ENCODE peak calls at places on chromosomes 6 and 20, in eight cellular contexts. One of them, this sample, is unnamed.

GRCh38 chr20:44134897-44135810 is 51.8 kb downstream of the JPH2 start:
- DNase-seq in midbrain: no peak
- DNase-seq in PC-3: no peak
- DNase-seq in left ventricle myocardium inferior: no peak
- DNase-seq in T-cell: no peak
- DNase-seq in HCT116: no peak
- DNase-seq in mucosa of gallbladder: no peak
- DNase-seq in HS-5: no peak
- DNase-seq in this sample: no peak

GRCh38 chr6:79605061-79605460 is 26.1 kb upstream of the SH3BGRL2 start:
- DNase-seq in HCT116: no peak
- DNase-seq in HS-5: no peak
- DNase-seq in T-cell: no peak
- DNase-seq in midbrain: no peak
- DNase-seq in left ventricle myocardium inferior: no peak
- DNase-seq in mucosa of gallbladder: no peak
- DNase-seq in PC-3: no peak
- DNase-seq in this sample: no peak

GRCh38 chr6:167565884-167566491 is 241.1 kb downstream of the TTLL2 start:
- DNase-seq in T-cell: no peak
- DNase-seq in left ventricle myocardium inferior: peak; percentile 54
- DNase-seq in PC-3: no peak
- DNase-seq in HCT116: no peak
- DNase-seq in HS-5: no peak
- DNase-seq in midbrain: no peak
- DNase-seq in mucosa of gallbladder: peak; percentile 88
- DNase-seq in this sample: no peak

GRCh38 chr6:156057869-156058268 is 602.2 kb upstream of the NOX3 start:
- DNase-seq in midbrain: no peak
- DNase-seq in mucosa of gallbladder: no peak
- DNase-seq in left ventricle myocardium inferior: no peak
- DNase-seq in HS-5: no peak
- DNase-seq in HCT116: no peak
- DNase-seq in T-cell: no peak
- DNase-seq in PC-3: no peak
- DNase-seq in this sample: no peak

GRCh38 chr20:38452880-38453624 is 17.9 kb upstream of the SNHG17 start:
- DNase-seq in T-cell: no peak
- DNase-seq in midbrain: no peak
- DNase-seq in HCT116: no peak
- DNase-seq in PC-3: peak; percentile 78
- DNase-seq in mucosa of gallbladder: no peak
- DNase-seq in HS-5: no peak
- DNase-seq in left ventricle myocardium inferior: no peak
- DNase-seq in this sample: no peak

GRCh38 chr6:140908505-140908904 is 1224.2 kb upstream of the GJE1 start:
- DNase-seq in mucosa of gallbladder: no peak
- DNase-seq in left ventricle myocardium inferior: no peak
- DNase-seq in midbrain: no peak
- DNase-seq in HCT116: no peak
- DNase-seq in PC-3: no peak
- DNase-seq in T-cell: no peak
- DNase-seq in HS-5: no peak
- DNase-seq in this sample: no peak

GRCh38 chr6:26436018-26436417 is 4.3 kb upstream of the BTN3A3 start:
- DNase-seq in left ventricle myocardium inferior: no peak
- DNase-seq in midbrain: no peak
- DNase-seq in HCT116: no peak
- DNase-seq in mucosa of gallbladder: no peak
- DNase-seq in PC-3: no peak
- DNase-seq in T-cell: no peak
- DNase-seq in HS-5: no peak
- DNase-seq in this sample: no peak

GRCh38 chr6:114253431-114253830 is 89.4 kb downstream of the HS3ST5 start:
- DNase-seq in HCT116: no peak
- DNase-seq in T-cell: no peak
- DNase-seq in HS-5: no peak
- DNase-seq in midbrain: no peak
- DNase-seq in PC-3: no peak
- DNase-seq in mucosa of gallbladder: no peak
- DNase-seq in left ventricle myocardium inferior: no peak
- DNase-seq in this sample: no peak

GRCh38 chr20:47821481-47822100 is 36.3 kb upstream of the SULF2 start:
- DNase-seq in HCT116: peak; percentile 23
- DNase-seq in left ventricle myocardium inferior: no peak
- DNase-seq in T-cell: no peak
- DNase-seq in midbrain: no peak
- DNase-seq in PC-3: peak; percentile 96
- DNase-seq in HS-5: peak; percentile 60
- DNase-seq in mucosa of gallbladder: no peak
- DNase-seq in this sample: no peak

GRCh38 chr6:102619585-102619984 is 1226.1 kb downstream of the GRIK2 start:
- DNase-seq in mucosa of gallbladder: no peak
- DNase-seq in left ventricle myocardium inferior: no peak
- DNase-seq in HS-5: no peak
- DNase-seq in midbrain: peak; percentile 0
- DNase-seq in HCT116: peak; percentile 1
- DNase-seq in PC-3: peak; percentile 5
- DNase-seq in T-cell: no peak
- DNase-seq in this sample: no peak

GRCh38 chr6:93293399-93294271 is 125.7 kb downstream of the EPHA7 start:
- DNase-seq in HS-5: no peak
- DNase-seq in HCT116: no peak
- DNase-seq in midbrain: no peak
- DNase-seq in left ventricle myocardium inferior: no peak
- DNase-seq in T-cell: no peak
- DNase-seq in mucosa of gallbladder: no peak
- DNase-seq in PC-3: no peak
- DNase-seq in this sample: no peak

GRCh38 chr6:153698637-153699036 is 340.4 kb upstream of the OPRM1 start:
- DNase-seq in midbrain: no peak
- DNase-seq in HCT116: no peak
- DNase-seq in T-cell: no peak
- DNase-seq in mucosa of gallbladder: no peak
- DNase-seq in left ventricle myocardium inferior: no peak
- DNase-seq in PC-3: peak; percentile 19
- DNase-seq in HS-5: peak; percentile 43
- DNase-seq in this sample: peak; percentile 3

GRCh38 chr6:102114402-102114801 is 720.9 kb downstream of the GRIK2 start:
- DNase-seq in midbrain: no peak
- DNase-seq in T-cell: no peak
- DNase-seq in left ventricle myocardium inferior: no peak
- DNase-seq in HS-5: no peak
- DNase-seq in mucosa of gallbladder: no peak
- DNase-seq in HCT116: peak; percentile 6
- DNase-seq in PC-3: peak; percentile 27
- DNase-seq in this sample: no peak

This sample was measured in putamen.